ENCODE peak calls at places on chromosomes 4 and X, in four cellular contexts. V is A673, R is psoas muscle, O is lung. L is an unnamed sample.

GRCh38 chr4:111780965-111781364 is 364.3 kb upstream of the FAM241A start:
- DNase-seq in V (no peak), R (no peak), O (no peak), L (no peak)

GRCh38 chr4:112515278-112516075 is 503 bp downstream of the NEUROG2 start:
- DNase-seq in V (peak), R (no peak), O (no peak), L (peak)

GRCh38 chr4:41814565-41814964 is 66.0 kb upstream of the PHOX2B start:
- DNase-seq in V (peak), R (no peak), O (no peak), L (peak)

GRCh38 chr4:183618681-183619080 is 40.3 kb downstream of the RWDD4 start:
- DNase-seq in V (no peak), R (no peak), O (no peak), L (peak)

GRCh38 chr4:5528108-5528507 is 180.3 kb downstream of the EVC2 start:
- DNase-seq in V (no peak), R (no peak), O (no peak), L (no peak)

GRCh38 chr4:3702084-3702521 is 64.1 kb upstream of the ADRA2C start:
- DNase-seq in V (no peak), R (peak), O (no peak), L (no peak)

GRCh38 chr4:1793496-1793840 is 375 bp downstream of the FGFR3 start:
- DNase-seq in V (peak), R (no peak), O (no peak), L (peak)

GRCh38 chr4:38455092-38455855 is 208.7 kb upstream of the KLF3 start:
- DNase-seq in V (no peak), R (no peak), O (no peak), L (no peak)

GRCh38 chrX:134545524-134545923 is 85.6 kb downstream of the HPRT1 start:
- DNase-seq in V (no peak), R (no peak), O (no peak), L (no peak)

GRCh38 chr4:77931452-77932135 is 69.0 kb downstream of the MRPL1 start:
- DNase-seq in V (no peak), R (no peak), O (no peak), L (no peak)

GRCh38 chrX:24259544-24260240 is 54.2 kb downstream of the SUPT20HL2 start:
- DNase-seq in V (peak), R (no peak), O (no peak), L (peak)

GRCh38 chr4:1192091-1192492 is 19.7 kb upstream of the SPON2 start:
- DNase-seq in V (peak), R (peak), O (peak), L (peak)

GRCh38 chrX:134013092-134013497 is 27.7 kb upstream of the GPC3 start:
- DNase-seq in V (peak), R (no peak), O (no peak), L (no peak)

GRCh38 chr4:99968330-99968729 is 18.3 kb upstream of the H2AZ1 start:
- DNase-seq in V (peak), R (no peak), O (no peak), L (no peak)

GRCh38 chr4:7802093-7802726 is 137.5 kb downstream of the AFAP1 start:
- DNase-seq in V (peak), R (peak), O (peak), L (peak)

GRCh38 chr4:53478671-53479456 is 101.4 kb downstream of the FIP1L1 start:
- DNase-seq in V (no peak), R (no peak), O (no peak), L (no peak)

GRCh38 chr4:51836531-51836930 is 6.4 kb upstream of the DCUN1D4 start:
- DNase-seq in V (peak), R (no peak), O (no peak), L (no peak)

GRCh38 chrX:103530540-103530939 is 11.3 kb upstream of the RAB40A start:
- DNase-seq in V (no peak), R (no peak), O (no peak), L (no peak)

GRCh38 chr4:83074086-83074704 is 39.2 kb downstream of the COPS4 start:
- DNase-seq in V (peak), R (no peak), O (peak), L (peak)

GRCh38 chrX:42803320-42803719 is 25.4 kb upstream of the PPP1R2C start:
- DNase-seq in V (no peak), R (no peak), O (no peak), L (no peak)

GRCh38 chrX:38045697-38046096 is 39.3 kb downstream of the SYTL5 start:
- DNase-seq in V (peak), R (no peak), O (no peak), L (peak)

GRCh38 chr4:2172161-2172560 is 69.8 kb downstream of the HAUS3 start:
- DNase-seq in V (no peak), R (no peak), O (no peak), L (no peak)

GRCh38 chr4:53592128-53592527 is 842 bp upstream of the LNX1 start:
- DNase-seq in V (peak), R (no peak), O (no peak), L (peak)

GRCh38 chr4:169201144-169202124 is 69.3 kb downstream of the SH3RF1 start:
- DNase-seq in V (peak), R (no peak), O (no peak), L (no peak)

GRCh38 chr4:186919340-186919739 is 195.7 kb upstream of the FAT1 start:
- DNase-seq in V (no peak), R (no peak), O (no peak), L (no peak)

GRCh38 chr4:183173580-183174526 is 74.8 kb downstream of the WWC2 start:
- DNase-seq in V (peak), R (no peak), O (no peak), L (no peak)

GRCh38 chr4:26248647-26249046 is 72.2 kb upstream of the RBPJ start:
- DNase-seq in V (peak), R (no peak), O (no peak), L (peak)

GRCh38 chr4:15913631-15913970 is 24.9 kb downstream of the FGFBP1 start:
- DNase-seq in V (peak), R (no peak), O (no peak), L (no peak)

GRCh38 chr4:144817081-144817480 is 171.1 kb downstream of the HHIP start:
- DNase-seq in V (no peak), R (no peak), O (no peak), L (no peak)

GRCh38 chr4:138614462-138615142 is 372.5 kb upstream of the SLC7A11 start:
- DNase-seq in V (no peak), R (no peak), O (no peak), L (no peak)

GRCh38 chr4:185912779-185913178 is 100.8 kb upstream of the SORBS2 start:
- DNase-seq in V (peak), R (no peak), O (no peak), L (no peak)

GRCh38 chr4:108010167-108010566 is 20.5 kb downstream of the HADH start:
- DNase-seq in V (no peak), R (no peak), O (no peak), L (no peak)

GRCh38 chrX:119389214-119389613 is 9.9 kb upstream of the SLC25A43 start:
- DNase-seq in V (no peak), R (no peak), O (no peak), L (no peak)

GRCh38 chrX:1178580-1179057 is 33.8 kb downstream of the CRLF2 start:
- DNase-seq in V (peak), R (no peak), O (no peak), L (no peak)

GRCh38 chrX:68848189-68848940 is 19.5 kb downstream of the EFNB1 start:
- DNase-seq in V (no peak), R (no peak), O (no peak), L (no peak)

GRCh38 chrX:45696762-45697161 is 496.1 kb upstream of the DIPK2B start:
- DNase-seq in V (no peak), R (no peak), O (no peak), L (no peak)

GRCh38 chr4:75289843-75290616 is 224.2 kb downstream of the RCHY1 start:
- DNase-seq in V (peak), R (no peak), O (no peak), L (peak)

GRCh38 chr4:31059753-31060522 is 339.8 kb downstream of the PCDH7 start:
- DNase-seq in V (peak), R (no peak), O (no peak), L (no peak)

GRCh38 chrX:127030011-127030738 is 210.6 kb downstream of the PRR32 start:
- DNase-seq in V (peak), R (no peak), O (no peak), L (no peak)
- H3K27ac ChIP-seq in V (peak), R (no peak), O (peak), L (no peak)

DNA sequence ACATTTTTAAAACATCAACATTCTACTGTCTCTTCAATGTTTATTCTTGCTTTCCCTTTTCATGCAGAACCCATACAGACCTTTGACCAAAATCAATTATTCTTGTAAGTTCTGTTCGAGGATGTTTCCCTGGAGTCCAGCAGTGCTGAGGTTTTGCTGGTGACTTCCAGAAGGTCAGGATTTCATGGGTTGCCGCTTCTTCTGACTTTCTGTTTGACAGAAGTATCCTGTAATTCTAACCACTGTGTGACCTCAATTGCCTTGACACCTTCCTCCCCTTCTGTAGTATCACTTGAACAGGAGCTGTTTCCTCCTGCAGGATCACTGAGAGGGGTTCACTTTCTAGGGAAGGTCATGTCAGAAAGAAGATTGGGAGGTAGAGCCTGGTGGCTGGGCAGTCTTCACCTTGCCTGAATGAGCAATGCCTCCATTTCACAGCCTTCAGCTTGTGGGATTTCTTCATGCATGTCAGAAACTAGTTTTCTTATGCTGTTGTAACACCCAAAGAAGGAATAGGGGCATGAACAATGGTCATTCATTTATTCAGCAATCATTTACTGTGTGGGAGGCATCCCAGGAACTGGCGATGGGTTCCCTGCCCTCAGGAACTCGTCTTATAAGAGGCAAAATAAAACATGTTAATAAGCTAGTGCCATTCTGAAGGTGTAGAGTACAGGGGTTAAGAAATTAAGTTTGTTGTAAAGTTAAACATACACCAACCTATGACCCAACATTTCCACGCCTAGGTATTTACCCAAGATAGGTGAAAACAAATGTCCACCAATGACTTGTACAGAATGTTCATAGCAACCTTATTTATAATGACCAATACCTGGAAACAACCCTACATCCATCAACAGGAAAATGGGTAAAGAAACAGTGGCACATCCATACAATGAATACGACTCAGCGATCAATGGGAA is 205.9 kb downstream of the SOWAHB start:
- DNase-seq in V (no peak), R (no peak), O (no peak), L (no peak)
- H3K27ac ChIP-seq in V (no peak), R (no peak), O (no peak), L (peak)

DNA sequence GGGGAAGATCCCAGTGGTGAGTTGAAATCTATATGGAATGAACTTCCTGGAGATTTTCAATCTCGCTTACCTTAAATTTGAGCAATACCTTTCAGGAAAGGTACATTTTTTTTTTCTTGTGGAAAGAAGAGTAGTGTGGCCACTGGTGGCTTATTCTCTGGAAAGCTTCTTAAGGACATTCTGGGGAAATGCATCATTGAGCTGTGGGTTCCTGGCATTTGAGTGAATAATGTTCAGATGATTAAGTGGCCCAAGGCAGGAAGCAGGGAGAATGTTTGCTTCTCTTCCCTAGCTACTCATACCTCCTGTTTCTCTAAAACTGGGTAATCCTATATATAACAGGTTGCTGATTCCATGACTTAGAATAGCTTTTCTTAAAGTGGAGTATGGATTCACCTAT is 31.8 kb downstream of the STAG2 start:
- DNase-seq in V (no peak), R (no peak), O (no peak), L (no peak)
- H3K27ac ChIP-seq in V (no peak), R (no peak), O (no peak), L (no peak)

GRCh38 chr4:164177753-164178152 is 576.2 kb upstream of the SMIM31 start:
- DNase-seq in V (no peak), R (no peak), O (no peak), L (no peak)
- H3K27ac ChIP-seq in V (no peak), R (no peak), O (no peak), L (no peak)

GRCh38 chrX:10165580-10166247 is 8.9 kb downstream of the CLCN4 start:
- DNase-seq in V (no peak), R (no peak), O (no peak), L (no peak)
- H3K27ac ChIP-seq in V (no peak), R (peak), O (peak), L (no peak)

GRCh38 chr4:113564493-113564892 is 197.0 kb downstream of the CAMK2D start:
- DNase-seq in V (no peak), R (no peak), O (no peak), L (no peak)
- H3K27ac ChIP-seq in V (no peak), R (no peak), O (no peak), L (no peak)